ENCODE peak calls at places on chromosomes 3 and 15, in nine cellular contexts. D is spleen; L is cardiac fibroblast; S is progenitor cell of endocrine pancreas; O is CD4-positive, alpha-beta T cell; A is mesothelial cell of epicardium; J is RWPE2; X is stomach; F is bronchial epithelial cell. M is an unnamed sample.

GRCh38 chr3:12706504-12707253 is 42.8 kb upstream of the RAF1 start:
- DNase-seq in J (no peak), F (peak), X (peak), A (no peak), O (peak), S (peak), L (peak), D (no peak), M (peak)

GRCh38 chr3:42117175-42118008 is 26.2 kb downstream of the TRAK1 start:
- DNase-seq in L (peak), J (no peak), F (peak), D (no peak), X (peak), S (no peak), A (no peak), O (no peak), M (no peak)

GRCh38 chr3:194009892-194010533 is 125.9 kb upstream of the HES1 start:
- DNase-seq in O (no peak), F (no peak), J (no peak), S (no peak), L (no peak), D (no peak), A (no peak), X (no peak), M (no peak)

GRCh38 chr15:76313731-76314130 is 2.5 kb upstream of the ETFA start:
- DNase-seq in S (no peak), L (no peak), X (no peak), F (peak), O (no peak), A (no peak), D (no peak), J (no peak), M (no peak)

GRCh38 chr3:140092883-140093536 is 158.0 kb downstream of the CLSTN2 start:
- DNase-seq in L (no peak), A (no peak), S (no peak), D (no peak), X (no peak), J (no peak), O (no peak), F (no peak), M (no peak)

GRCh38 chr3:66520716-66521115 is 19.9 kb upstream of the LRIG1 start:
- DNase-seq in F (no peak), O (no peak), A (no peak), D (no peak), J (no peak), S (no peak), X (no peak), L (peak), M (no peak)

GRCh38 chr3:51721062-51721745 is 14.3 kb downstream of the GRM2 start:
- DNase-seq in X (no peak), S (no peak), L (no peak), A (no peak), O (no peak), F (no peak), D (no peak), J (no peak), M (no peak)

GRCh38 chr3:9912294-9912935 is 4.5 kb upstream of the IL17RC start:
- DNase-seq in F (peak), J (no peak), O (no peak), S (no peak), X (no peak), L (no peak), D (no peak), A (no peak), M (no peak)

GRCh38 chr3:127427666-127428065 is 139.8 kb upstream of the PRR20G start:
- DNase-seq in A (no peak), O (no peak), J (no peak), D (peak), X (no peak), L (no peak), S (no peak), F (no peak), M (no peak)

GRCh38 chr3:43434431-43434830 is 148.1 kb downstream of the SNRK start:
- DNase-seq in S (no peak), L (no peak), X (no peak), F (no peak), D (no peak), O (no peak), A (no peak), J (no peak), M (no peak)

GRCh38 chr3:51379301-51379700 is 5.8 kb upstream of the MANF start:
- DNase-seq in A (no peak), S (no peak), L (no peak), D (peak), X (no peak), J (peak), F (no peak), O (no peak), M (no peak)

GRCh38 chr3:105495021-105495420 is 128.3 kb downstream of the ALCAM start:
- DNase-seq in O (no peak), L (peak), J (no peak), D (no peak), S (no peak), F (no peak), A (no peak), X (no peak), M (no peak)

GRCh38 chr3:173733029-173733652 is 335.6 kb downstream of the NLGN1 start:
- DNase-seq in D (no peak), S (no peak), A (no peak), L (peak), F (peak), O (no peak), X (no peak), J (no peak), M (no peak)

GRCh38 chr15:82972990-82973389 is 13.0 kb upstream of the RAMAC start:
- DNase-seq in O (no peak), X (no peak), J (no peak), A (no peak), F (no peak), L (no peak), D (no peak), S (no peak), M (no peak)

GRCh38 chr3:157606392-157607197 is 103.4 kb upstream of the VEPH1 start:
- DNase-seq in O (peak), S (peak), A (peak), L (peak), F (peak), D (no peak), X (peak), J (no peak), M (peak)

GRCh38 chr3:44048196-44048924 is 193.3 kb upstream of the TOPAZ1 start:
- DNase-seq in A (no peak), L (no peak), O (no peak), X (no peak), D (no peak), F (peak), S (no peak), J (no peak), M (no peak)

GRCh38 chr15:42085236-42085605 is 9.1 kb downstream of the PLA2G4D start:
- DNase-seq in A (no peak), F (peak), J (no peak), D (no peak), L (no peak), S (no peak), O (no peak), X (peak), M (no peak)

GRCh38 chr15:42085721-42086120 is 8.6 kb downstream of the PLA2G4D start:
- DNase-seq in A (no peak), X (no peak), L (no peak), D (no peak), F (no peak), J (no peak), O (no peak), S (no peak), M (no peak)

GRCh38 chr15:42083605-42083908 is 10.8 kb downstream of the PLA2G4D start:
- DNase-seq in S (no peak), D (no peak), J (no peak), F (no peak), A (no peak), O (no peak), X (peak), L (no peak), M (no peak)

GRCh38 chr15:42083916-42084315 is 10.4 kb downstream of the PLA2G4D start:
- DNase-seq in D (no peak), O (no peak), L (no peak), F (no peak), J (no peak), X (peak), S (no peak), A (no peak), M (no peak)

GRCh38 chr15:42084465-42085235 is 9.7 kb downstream of the PLA2G4D start:
- DNase-seq in O (peak), J (peak), F (peak), X (peak), A (no peak), S (peak), D (peak), L (peak), M (peak)
- TF ChIP-seq CTCF in O (peak), J (peak), F (peak), X (no peak), A (peak), S (peak), D (peak), L (peak), M (peak)

GRCh38 chr3:24359645-24360462 is 134.8 kb downstream of the THRB start:
- DNase-seq in D (no peak), O (no peak), F (no peak), J (no peak), X (no peak), A (no peak), L (no peak), S (no peak), M (no peak)
- TF ChIP-seq CTCF in D (no peak), O (no peak), F (peak), J (peak), X (no peak), A (no peak), L (no peak), S (peak), M (peak)

DNA sequence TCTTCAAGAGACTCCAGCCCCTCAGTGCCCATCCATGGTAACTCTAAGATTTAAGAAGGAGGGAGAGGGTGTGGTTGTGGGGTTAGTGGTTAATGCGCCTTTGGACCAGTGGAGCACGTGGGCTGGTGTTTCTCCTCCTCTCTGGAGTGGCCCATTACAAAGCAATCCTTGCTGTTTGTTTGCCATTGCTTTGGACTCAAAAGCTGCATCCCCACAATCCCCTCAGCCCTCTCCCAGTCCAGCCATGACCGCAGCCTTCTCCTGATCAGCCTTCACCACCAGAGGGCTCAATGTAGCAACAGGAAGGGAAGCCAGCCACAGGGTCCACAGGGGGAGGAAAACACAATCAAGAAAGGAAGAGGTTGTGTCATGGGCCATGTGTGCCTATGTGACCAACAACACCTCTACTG is 38.4 kb upstream of the FAM174B start:
- DNase-seq in D (no peak), S (no peak), L (peak), O (no peak), X (no peak), F (peak), J (no peak), A (no peak), M (peak)
- TF ChIP-seq CTCF in D (no peak), S (peak), L (peak), O (no peak), X (no peak), F (peak), J (peak), A (no peak), M (peak)

GRCh38 chr3:23235264-23235663 is 32.1 kb downstream of the UBE2E2 start:
- DNase-seq in O (no peak), A (no peak), L (no peak), X (no peak), F (no peak), J (no peak), D (no peak), S (no peak), M (no peak)

GRCh38 chr3:23236890-23237289 is 33.8 kb downstream of the UBE2E2 start:
- DNase-seq in X (no peak), O (no peak), J (no peak), D (no peak), A (no peak), S (no peak), F (no peak), L (no peak), M (no peak)

GRCh38 chr3:23232016-23232415 is 28.9 kb downstream of the UBE2E2 start:
- DNase-seq in S (no peak), L (peak), D (no peak), F (no peak), J (no peak), X (no peak), A (no peak), O (no peak), M (no peak)

GRCh38 chr3:23238156-23238555 is 35.0 kb downstream of the UBE2E2 start:
- DNase-seq in A (no peak), O (no peak), S (no peak), X (no peak), J (no peak), F (no peak), L (no peak), D (no peak), M (no peak)

GRCh38 chr3:23232879-23233278 is 29.8 kb downstream of the UBE2E2 start:
- DNase-seq in A (no peak), X (no peak), F (no peak), O (no peak), S (no peak), D (no peak), L (no peak), J (no peak), M (no peak)
- TF ChIP-seq CTCF in A (no peak), X (no peak), F (no peak), O (no peak), S (no peak), D (no peak), L (no peak), J (no peak), M (no peak)

DNA sequence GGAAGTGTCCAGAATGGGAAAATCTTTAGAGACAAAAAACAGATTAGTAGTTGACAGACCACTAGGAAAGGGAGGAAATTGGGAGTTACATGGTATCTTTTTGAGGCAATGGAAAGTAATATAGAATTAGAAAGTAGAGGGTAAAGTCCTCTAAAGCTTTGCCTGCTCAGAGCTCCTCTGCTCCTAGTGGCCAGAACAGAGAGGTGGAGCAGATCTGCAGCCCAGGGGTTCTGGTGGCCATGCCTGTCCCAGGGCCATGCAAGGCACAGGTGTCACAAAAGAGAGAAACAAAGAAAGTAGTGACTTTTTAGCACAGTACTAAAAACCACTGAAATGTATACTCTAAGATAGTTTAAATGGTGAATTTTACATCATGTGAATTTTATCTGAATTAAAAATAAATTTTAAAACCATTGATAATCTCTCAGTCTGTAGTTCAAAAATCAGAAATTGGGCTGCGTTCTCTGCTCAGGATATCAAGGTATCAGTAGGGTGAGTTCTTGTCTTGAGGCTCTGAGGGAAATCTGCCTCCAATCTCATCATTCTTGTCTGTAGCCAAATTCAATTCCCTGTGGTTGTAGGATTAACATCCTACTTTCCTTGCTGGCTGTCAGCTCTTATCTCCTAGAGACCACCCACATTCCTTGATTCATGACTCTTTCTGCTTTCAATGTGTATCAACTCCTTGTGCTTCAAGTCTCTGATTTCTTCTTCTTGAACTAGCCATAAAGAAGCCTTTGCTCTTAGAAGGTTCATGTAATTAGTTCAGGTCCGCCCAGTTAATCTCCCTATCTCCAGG is 23.6 kb downstream of the PYGO1 start:
- DNase-seq in L (no peak), A (no peak), S (no peak), X (no peak), F (no peak), O (no peak), J (no peak), D (no peak), M (no peak)
- TF ChIP-seq CTCF in L (peak), A (no peak), S (peak), X (no peak), F (no peak), O (no peak), J (peak), D (no peak), M (peak)

GRCh38 chr3:103181175-103181574 is 746.4 kb downstream of the ZPLD1 start:
- DNase-seq in D (no peak), A (no peak), F (peak), L (no peak), J (no peak), S (no peak), X (no peak), O (no peak), M (no peak)
- TF ChIP-seq CTCF in D (no peak), A (no peak), F (no peak), L (no peak), J (no peak), S (no peak), X (no peak), O (no peak), M (no peak)

DNA sequence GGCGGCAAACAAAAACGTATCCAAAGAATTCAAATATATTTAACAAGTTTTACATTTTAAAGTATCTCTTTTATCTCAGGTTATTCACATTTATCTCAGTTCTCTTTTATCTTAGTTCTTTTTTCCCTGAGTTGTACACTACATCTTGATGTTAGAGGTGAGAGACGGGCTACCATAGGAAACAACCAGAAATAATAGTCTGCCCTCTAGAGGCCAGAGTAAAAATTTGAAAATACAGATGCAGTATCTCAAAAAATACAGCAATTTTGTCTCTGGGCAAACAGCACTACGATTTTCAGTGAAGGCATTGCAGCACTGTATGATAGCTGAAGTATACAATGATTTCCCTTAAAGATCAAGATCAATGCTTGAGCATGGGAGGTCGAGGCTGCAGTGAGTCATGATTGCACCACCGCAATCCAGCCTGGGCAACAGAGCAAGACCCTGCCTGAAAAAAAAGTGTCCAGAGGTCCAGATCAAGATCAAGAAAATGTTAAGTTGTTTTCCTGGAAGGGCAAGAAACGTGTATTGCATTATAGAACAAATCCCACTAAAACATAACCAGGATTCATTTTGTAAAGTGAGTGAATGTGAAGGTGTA is 82.6 kb upstream of the ATP11B start:
- DNase-seq in F (peak), D (no peak), S (no peak), O (no peak), A (no peak), J (no peak), L (peak), X (no peak), M (no peak)
- TF ChIP-seq CTCF in F (peak), D (no peak), S (peak), O (peak), A (peak), J (peak), L (peak), X (no peak), M (peak)

GRCh38 chr3:45499529-45499928 is 95.0 kb upstream of the LIMD1 start:
- DNase-seq in L (peak), J (no peak), F (peak), X (no peak), D (no peak), A (no peak), O (no peak), S (no peak), M (no peak)
- TF ChIP-seq CTCF in L (peak), J (peak), F (no peak), X (no peak), D (no peak), A (peak), O (peak), S (peak), M (peak)

M was measured in neural crest cell.